ENCODE peak calls at places on chromosomes 13 and 19, in ten cellular contexts. D, U, V, P, H, G, Y, K, Q and S are unnamed samples.
A peak's percentile ranks its signal among the peaks of the same experiment; 100 is the strongest.

GRCh38 chr19:55667006-55667381 is 8.0 kb upstream of the EPN1 start:
- DNase-seq in D (no peak), U (no peak), V (no peak), P (no peak), H (no peak), G (no peak), Y (no peak), K (no peak), Q (no peak), S (no peak)

GRCh38 chr19:6519289-6519688 is 11.5 kb upstream of the TNFSF9 start:
- DNase-seq in D (no peak), U (no peak), V (no peak), P (no peak), H (no peak), G (no peak), Y (no peak), K (no peak), Q (no peak), S (no peak)

GRCh38 chr13:24671367-24672117 is 8.7 kb upstream of the ATP12A start:
- DNase-seq in D (peak; percentile 69), U (peak; percentile 20), V (no peak), P (peak; percentile 13), H (peak; percentile 32), G (peak; percentile 18), Y (peak; percentile 30), K (peak; percentile 24), Q (no peak), S (peak; percentile 23)

GRCh38 chr19:4042064-4042730 is 24.5 kb downstream of the ZBTB7A start:
- DNase-seq in D (no peak), U (no peak), V (no peak), P (no peak), H (no peak), G (no peak), Y (no peak), K (no peak), Q (no peak), S (no peak)

GRCh38 chr13:95948646-95949045 is 104.6 kb downstream of the UGGT2 start:
- DNase-seq in D (no peak), U (no peak), V (no peak), P (no peak), H (no peak), G (no peak), Y (no peak), K (no peak), Q (no peak), S (no peak)

GRCh38 chr13:23020246-23020843 is 160.4 kb upstream of the SGCG start:
- DNase-seq in D (peak; percentile 76), U (peak; percentile 5), V (peak; percentile 6), P (peak; percentile 29), H (peak; percentile 60), G (peak; percentile 29), Y (no peak), K (peak; percentile 14), Q (peak; percentile 49), S (peak; percentile 13)

GRCh38 chr13:101949681-101950080 is 452.2 kb downstream of the FGF14 start:
- DNase-seq in D (no peak), U (no peak), V (no peak), P (no peak), H (no peak), G (no peak), Y (no peak), K (no peak), Q (no peak), S (no peak)

GRCh38 chr19:45515081-45515624 is 7.9 kb downstream of the VASP start:
- DNase-seq in D (no peak), U (no peak), V (no peak), P (no peak), H (no peak), G (no peak), Y (no peak), K (no peak), Q (no peak), S (no peak)

GRCh38 chr13:93080587-93080986 is 146.0 kb upstream of the GPC6 start:
- DNase-seq in D (no peak), U (no peak), V (no peak), P (no peak), H (no peak), G (no peak), Y (no peak), K (no peak), Q (no peak), S (peak; percentile 6)

GRCh38 chr19:39086401-39086800 is 2.2 kb downstream of the ACP7 start:
- DNase-seq in D (no peak), U (no peak), V (no peak), P (no peak), H (no peak), G (no peak), Y (no peak), K (no peak), Q (no peak), S (no peak)

GRCh38 chr19:49167857-49168409 is 10.3 kb downstream of the TRPM4 start:
- DNase-seq in D (no peak), U (no peak), V (no peak), P (no peak), H (no peak), G (no peak), Y (no peak), K (no peak), Q (no peak), S (no peak)

GRCh38 chr19:16899566-16900075 is 10.8 kb downstream of the F2RL3 start:
- DNase-seq in D (peak; percentile 62), U (no peak), V (no peak), P (no peak), H (peak; percentile 40), G (no peak), Y (peak; percentile 52), K (no peak), Q (peak; percentile 74), S (no peak)

GRCh38 chr13:90015565-90016507 is 1331.7 kb upstream of the MIR17HG start:
- DNase-seq in D (no peak), U (no peak), V (no peak), P (no peak), H (no peak), G (no peak), Y (no peak), K (no peak), Q (no peak), S (no peak)

GRCh38 chr13:62387642-62388041 is 972.0 kb upstream of the PCDH20 start:
- DNase-seq in D (peak; percentile 24), U (no peak), V (no peak), P (no peak), H (no peak), G (no peak), Y (no peak), K (no peak), Q (no peak), S (no peak)

GRCh38 chr13:40629678-40630384 is 36.6 kb downstream of the FOXO1 start:
- DNase-seq in D (no peak), U (no peak), V (no peak), P (no peak), H (no peak), G (no peak), Y (no peak), K (no peak), Q (no peak), S (no peak)